ENCODE peak calls at places on chromosomes 13 and 19, in six cellular contexts. T, C, V, Z, K and X are unnamed samples.

GRCh38 chr13:67296511-67296910 is 66.4 kb upstream of the PCDH9 start:
- DNase-seq in T (no peak), C (peak; percentile 23), V (no peak), Z (no peak), K (no peak), X (no peak)

GRCh38 chr13:108525867-108526266 is 103.5 kb upstream of the MYO16 start:
- DNase-seq in T (no peak), C (no peak), V (no peak), Z (no peak), K (no peak), X (no peak)

GRCh38 chr19:32223595-32224370 is 121.6 kb upstream of the ZNF507 start:
- DNase-seq in T (peak; percentile 71), C (no peak), V (no peak), Z (no peak), K (no peak), X (no peak)

GRCh38 chr19:44626067-44626624 is 12.8 kb downstream of the IGSF23 start:
- DNase-seq in T (no peak), C (peak; percentile 99), V (no peak), Z (peak; percentile 76), K (peak; percentile 94), X (no peak)

GRCh38 chr13:94978516-94978915 is 266.2 kb upstream of the SOX21 start:
- DNase-seq in T (no peak), C (no peak), V (no peak), Z (no peak), K (no peak), X (no peak)

GRCh38 chr13:90205081-90205480 is 1142.4 kb upstream of the MIR17HG start:
- DNase-seq in T (no peak), C (no peak), V (no peak), Z (no peak), K (no peak), X (no peak)

GRCh38 chr13:48121733-48122132 is 26.8 kb upstream of the MED4 start:
- DNase-seq in T (no peak), C (no peak), V (no peak), Z (no peak), K (no peak), X (no peak)

GRCh38 chr13:40591091-40591490 is 75.3 kb downstream of the FOXO1 start:
- DNase-seq in T (no peak), C (no peak), V (no peak), Z (no peak), K (no peak), X (no peak)

GRCh38 chr19:39890755-39891551 is 43.5 kb downstream of the FCGBP start:
- DNase-seq in T (no peak), C (no peak), V (no peak), Z (no peak), K (no peak), X (no peak)

GRCh38 chr13:30022256-30022655 is 171.8 kb upstream of the UBL3 start:
- DNase-seq in T (no peak), C (no peak), V (no peak), Z (no peak), K (no peak), X (no peak)